ENCODE peak calls at places on chromosomes 12 and 14, in nine cellular contexts. F is sciatic nerve, H is upper lobe of right lung, S is stromal cell of bone marrow, M is NAMALWA, O is fibroblast of lung, Y is NCI-H2081, T is kidney tubule cell, G is kidney epithelial cell. V is an unnamed sample.
A peak's percentile ranks its signal among the peaks of the same experiment; 100 is the strongest.

GRCh38 chr14:72663076-72663487 is 230.8 kb downstream of the DPF3 start:
- DNase-seq in F (no peak), H (no peak), S (no peak), M (no peak), O (no peak), Y (no peak), T (no peak), G (no peak), V (no peak)

GRCh38 chr12:30105505-30105904 is 321.8 kb upstream of the TMTC1 start:
- DNase-seq in F (no peak), H (no peak), S (no peak), M (no peak), O (no peak), Y (no peak), T (no peak), G (no peak), V (no peak)

GRCh38 chr12:64181504-64182291 is 40.4 kb downstream of the KICS2 start:
- DNase-seq in F (no peak), H (no peak), S (peak; percentile 97), M (no peak), O (peak; percentile 95), Y (peak; percentile 53), T (peak; percentile 99), G (peak; percentile 98), V (no peak)

GRCh38 chr14:55973285-55973800 is 144.9 kb upstream of the PELI2 start:
- DNase-seq in F (no peak), H (no peak), S (no peak), M (no peak), O (no peak), Y (no peak), T (peak; percentile 87), G (peak; percentile 50), V (no peak)

GRCh38 chr14:58805605-58806358 is 168.0 kb downstream of the DACT1 start:
- DNase-seq in F (no peak), H (no peak), S (no peak), M (no peak), O (peak; percentile 63), Y (peak; percentile 91), T (no peak), G (no peak), V (no peak)

GRCh38 chr12:30795410-30795659 is 40.6 kb upstream of the CAPRIN2 start:
- DNase-seq in F (no peak), H (no peak), S (no peak), M (no peak), O (no peak), Y (no peak), T (no peak), G (no peak), V (no peak)

GRCh38 chr12:31353730-31354708 is 28.1 kb upstream of the SINHCAF start:
- DNase-seq in F (no peak), H (no peak), S (no peak), M (no peak), O (no peak), Y (peak; percentile 81), T (no peak), G (no peak), V (no peak)

GRCh38 chr14:90816686-90817436 is 631 bp upstream of the TTC7B start:
- DNase-seq in F (no peak), H (no peak), S (no peak), M (no peak), O (no peak), Y (no peak), T (no peak), G (no peak), V (no peak)

GRCh38 chr14:52485350-52485960 is 66.8 kb downstream of the TXNDC16 start:
- DNase-seq in F (no peak), H (no peak), S (no peak), M (no peak), O (no peak), Y (no peak), T (no peak), G (no peak), V (no peak)

GRCh38 chr12:67855103-67855502 is 134.1 kb upstream of the IFNG-AS1 start:
- DNase-seq in F (no peak), H (no peak), S (no peak), M (no peak), O (no peak), Y (no peak), T (peak; percentile 27), G (no peak), V (no peak)

GRCh38 chr12:49553512-49554088 is 14.3 kb downstream of the MCRS1 start:
- DNase-seq in F (no peak), H (no peak), S (no peak), M (peak; percentile 78), O (no peak), Y (peak; percentile 77), T (peak; percentile 53), G (no peak), V (no peak)

GRCh38 chr12:112166051-112167015 is 41.0 kb downstream of the TRAFD1 start:
- DNase-seq in F (peak; percentile 48), H (peak; percentile 41), S (no peak), M (no peak), O (no peak), Y (no peak), T (no peak), G (no peak), V (peak; percentile 69)

GRCh38 chr12:108643941-108644742 is 10.4 kb upstream of the SELPLG start:
- DNase-seq in F (no peak), H (peak; percentile 87), S (no peak), M (no peak), O (peak; percentile 54), Y (no peak), T (peak; percentile 83), G (no peak), V (no peak)

GRCh38 chr14:35827678-35828472 is 1.7 kb downstream of the BRMS1L start:
- DNase-seq in F (no peak), H (no peak), S (no peak), M (no peak), O (no peak), Y (no peak), T (no peak), G (no peak), V (no peak)